ENCODE peak calls at places on chromosomes 13 and 19, in six cellular contexts. L is ascending aorta; C is transverse colon; D is IMR-90; H is CD4-positive, CD25-positive, alpha-beta regulatory T cell; O is testis. K is an unnamed sample.

GRCh38 chr13:110690516-110690915 is 15.4 kb downstream of the CARS2 start:
- DNase-seq in L (peak), C (no peak), D (no peak), H (no peak), O (no peak), K (peak)

GRCh38 chr19:656751-657559 is 6.1 kb downstream of the RNF126 start:
- DNase-seq in L (no peak), C (no peak), D (no peak), H (no peak), O (no peak), K (no peak)

GRCh38 chr19:2888739-2889224 is 11.9 kb upstream of the ZNF57 start:
- DNase-seq in L (no peak), C (peak), D (no peak), H (peak), O (peak), K (no peak)

GRCh38 chr13:111184685-111185401 is 69.7 kb downstream of the ARHGEF7 start:
- DNase-seq in L (no peak), C (peak), D (no peak), H (peak), O (no peak), K (peak)

GRCh38 chr13:98060282-98060681 is 82.6 kb upstream of the FARP1 start:
- DNase-seq in L (no peak), C (no peak), D (no peak), H (no peak), O (no peak), K (no peak)

GRCh38 chr19:18479964-18480723 is 41.7 kb downstream of the ELL start:
- DNase-seq in L (peak), C (peak), D (peak), H (no peak), O (peak), K (no peak)

GRCh38 chr13:50529154-50529882 is 314.2 kb downstream of the DLEU7 start:
- DNase-seq in L (peak), C (peak), D (peak), H (no peak), O (peak), K (peak)

GRCh38 chr13:45749026-45749759 is 47.1 kb downstream of the CBY2 start:
- DNase-seq in L (no peak), C (no peak), D (no peak), H (no peak), O (no peak), K (no peak)

GRCh38 chr13:106752584-106753202 is 184.8 kb upstream of the ARGLU1 start:
- DNase-seq in L (no peak), C (no peak), D (no peak), H (no peak), O (no peak), K (no peak)

GRCh38 chr13:24407844-24408243 is 98.5 kb downstream of the C1QTNF9 start:
- DNase-seq in L (no peak), C (no peak), D (no peak), H (no peak), O (no peak), K (no peak)

GRCh38 chr13:69828527-69828926 is 279.1 kb upstream of the ATXN8OS start:
- DNase-seq in L (no peak), C (no peak), D (no peak), H (no peak), O (no peak), K (no peak)

GRCh38 chr19:34309368-34310138 is 55.2 kb downstream of the GARRE1 start:
- DNase-seq in L (no peak), C (no peak), D (no peak), H (no peak), O (no peak), K (no peak)

GRCh38 chr13:50726164-50726563 is 117.3 kb downstream of the DLEU7 start:
- DNase-seq in L (no peak), C (no peak), D (no peak), H (no peak), O (no peak), K (no peak)

GRCh38 chr13:42807866-42808265 is 26.5 kb downstream of the FAM216B start:
- DNase-seq in L (no peak), C (no peak), D (peak), H (no peak), O (no peak), K (no peak)

GRCh38 chr19:2550431-2551171 is 74.7 kb downstream of the GADD45B start:
- DNase-seq in L (no peak), C (no peak), D (no peak), H (no peak), O (no peak), K (no peak)

GRCh38 chr19:2171349-2172145 is 7.8 kb downstream of the DOT1L start:
- DNase-seq in L (no peak), C (peak), D (peak), H (peak), O (peak), K (peak)

GRCh38 chr19:43525836-43526771 is 897 bp downstream of the ETHE1 start:
- DNase-seq in L (no peak), C (peak), D (peak), H (no peak), O (no peak), K (peak)

GRCh38 chr13:52998290-52998876 is 30.2 kb upstream of the OLFM4 start:
- DNase-seq in L (no peak), C (no peak), D (no peak), H (no peak), O (no peak), K (no peak)
- H3K27ac ChIP-seq in L (no peak), C (no peak), D (no peak), H (no peak), O (no peak), K (no peak)

GRCh38 chr19:7213628-7214328 is 80.4 kb downstream of the INSR start:
- DNase-seq in L (no peak), C (no peak), D (no peak), H (no peak), O (no peak), K (no peak)
- H3K27ac ChIP-seq in L (no peak), C (peak), D (no peak), H (no peak), O (peak), K (no peak)

GRCh38 chr19:42400404-42400803 is 10.3 kb upstream of the CNFN start:
- DNase-seq in L (no peak), C (no peak), D (no peak), H (no peak), O (no peak), K (no peak)

GRCh38 chr19:42403586-42403985 is 13.5 kb upstream of the CNFN start:
- DNase-seq in L (no peak), C (no peak), D (no peak), H (no peak), O (no peak), K (no peak)

GRCh38 chr19:42406111-42406510 is 16.0 kb upstream of the CNFN start:
- DNase-seq in L (no peak), C (no peak), D (no peak), H (no peak), O (no peak), K (no peak)

GRCh38 chr19:42401365-42402303 is 11.5 kb upstream of the CNFN start:
- DNase-seq in L (peak), C (peak), D (peak), H (peak), O (peak), K (peak)

GRCh38 chr19:42402376-42403116 is 12.4 kb upstream of the CNFN start:
- DNase-seq in L (no peak), C (no peak), D (no peak), H (no peak), O (no peak), K (no peak)
- H3K27ac ChIP-seq in L (no peak), C (no peak), D (no peak), H (peak), O (no peak), K (no peak)

GRCh38 chr19:48421548-48421947 is 24.2 kb upstream of the GRWD1 start:
- DNase-seq in L (no peak), C (no peak), D (no peak), H (no peak), O (no peak), K (no peak)
- H3K27ac ChIP-seq in L (no peak), C (no peak), D (no peak), H (no peak), O (no peak), K (no peak)

DNA sequence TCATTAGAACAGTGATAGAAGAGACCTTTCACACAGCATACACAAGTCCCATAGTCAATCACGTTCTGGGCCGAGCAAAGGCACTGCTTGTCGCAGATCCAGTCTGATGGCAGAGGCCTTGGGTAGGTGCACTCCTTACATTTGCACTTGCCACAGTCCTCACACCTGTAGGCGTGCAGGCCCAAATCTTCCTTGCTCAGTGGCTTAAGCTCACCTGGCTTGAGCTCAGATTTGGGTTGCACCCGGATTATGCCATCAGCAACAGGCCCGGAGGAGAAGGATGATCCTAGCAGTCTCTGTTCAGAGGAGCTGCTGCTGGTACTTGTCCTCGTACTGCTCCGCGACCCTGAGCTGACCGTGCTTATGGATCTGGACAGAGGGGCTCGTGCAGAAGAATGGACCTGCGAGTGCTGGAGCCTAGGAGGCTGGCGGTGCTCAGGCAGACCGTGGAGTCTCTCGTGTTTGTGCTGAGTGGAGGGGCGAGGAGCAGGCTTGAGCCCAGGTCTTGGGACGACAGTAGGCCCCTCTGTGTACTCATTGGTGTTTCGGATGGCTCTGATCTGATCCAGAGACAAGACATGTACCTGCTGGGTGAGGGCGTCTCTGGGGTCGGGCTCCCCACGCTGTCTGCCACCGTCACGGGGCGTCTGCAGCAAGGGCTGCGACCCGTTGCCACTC is 3.8 kb downstream of the SPRY2 start:
- DNase-seq in L (no peak), C (peak), D (no peak), H (no peak), O (no peak), K (peak)
- H3K27ac ChIP-seq in L (peak), C (peak), D (peak), H (no peak), O (peak), K (peak)

K was measured in small intestine.